ENCODE peak calls at places on chromosome 10, in five cellular contexts. M is tibial artery, I is mammary epithelial cell, W is IMR-90, D is tibial nerve. T is an unnamed sample.

GRCh38 chr10:82692458-82692857 is 817.5 kb downstream of the NRG3 start:
- DNase-seq in M (no peak), I (no peak), W (no peak), D (no peak), T (no peak)

GRCh38 chr10:116669080-116669479 is 48.3 kb downstream of the PNLIPRP2 start:
- DNase-seq in M (no peak), I (no peak), W (peak; percentile 37), D (no peak), T (no peak)

GRCh38 chr10:109203616-109204375 is 719.5 kb downstream of the XPNPEP1 start:
- DNase-seq in M (no peak), I (peak; percentile 5), W (peak; percentile 17), D (no peak), T (no peak)

GRCh38 chr10:6512182-6512581 is 67.9 kb downstream of the PRKCQ start:
- DNase-seq in M (no peak), I (no peak), W (no peak), D (no peak), T (no peak)

GRCh38 chr10:120012566-120012965 is 120.0 kb downstream of the SEC23IP start:
- DNase-seq in M (no peak), I (peak; percentile 74), W (peak; percentile 16), D (no peak), T (no peak)

GRCh38 chr10:27344568-27345454 is 104.2 kb upstream of the ACBD5 start:
- DNase-seq in M (no peak), I (no peak), W (no peak), D (no peak), T (no peak)

GRCh38 chr10:98444314-98445006 is 2.3 kb downstream of the HPS1 start:
- DNase-seq in M (no peak), I (no peak), W (no peak), D (no peak), T (no peak)

GRCh38 chr10:17645591-17646345 is 1.8 kb downstream of the STAM start:
- DNase-seq in M (no peak), I (peak; percentile 80), W (peak; percentile 18), D (no peak), T (no peak)

GRCh38 chr10:103141950-103142349 is 51.1 kb downstream of the NT5C2 start:
- DNase-seq in M (no peak), I (no peak), W (no peak), D (no peak), T (no peak)

GRCh38 chr10:122224159-122224558 is 46.9 kb upstream of the BTBD16 start:
- DNase-seq in M (no peak), I (no peak), W (no peak), D (no peak), T (no peak)

GRCh38 chr10:103622935-103623574 is 129.6 kb downstream of the NEURL1 start:
- DNase-seq in M (no peak), I (no peak), W (no peak), D (no peak), T (no peak)

GRCh38 chr10:92387289-92387940 is 96.4 kb downstream of the MARCHF5 start:
- DNase-seq in M (no peak), I (peak; percentile 17), W (peak; percentile 75), D (no peak), T (no peak)

GRCh38 chr10:74704629-74705360 is 121.6 kb upstream of the KAT6B start:
- DNase-seq in M (no peak), I (no peak), W (peak; percentile 30), D (no peak), T (no peak)

GRCh38 chr10:77105756-77106155 is 531.9 kb downstream of the KCNMA1 start:
- DNase-seq in M (no peak), I (no peak), W (peak; percentile 42), D (no peak), T (no peak)

GRCh38 chr10:70268376-70268775 is 15.4 kb downstream of the NPFFR1 start:
- DNase-seq in M (no peak), I (no peak), W (no peak), D (no peak), T (no peak)

GRCh38 chr10:76408646-76409045 is 977.2 kb downstream of the LRMDA start:
- DNase-seq in M (no peak), I (no peak), W (no peak), D (no peak), T (no peak)

GRCh38 chr10:33333260-33334169 is 952 bp downstream of the NRP1 start:
- DNase-seq in M (no peak), I (peak; percentile 65), W (no peak), D (no peak), T (no peak)

GRCh38 chr10:20855398-20856038 is 41.6 kb downstream of the NEBL start:
- DNase-seq in M (no peak), I (no peak), W (peak; percentile 35), D (no peak), T (no peak)

GRCh38 chr10:75717126-75717916 is 285.9 kb downstream of the LRMDA start:
- DNase-seq in M (no peak), I (no peak), W (no peak), D (no peak), T (no peak)

GRCh38 chr10:5457741-5458140 is 41.6 kb downstream of the CALML5 start:
- DNase-seq in M (no peak), I (no peak), W (no peak), D (no peak), T (no peak)
- H3K27ac ChIP-seq in M (no peak overlapping the region), I (no peak overlapping the region), W (no peak overlapping the region), D (no peak overlapping the region), T (peak overlapping the region; percentile 0)

DNA sequence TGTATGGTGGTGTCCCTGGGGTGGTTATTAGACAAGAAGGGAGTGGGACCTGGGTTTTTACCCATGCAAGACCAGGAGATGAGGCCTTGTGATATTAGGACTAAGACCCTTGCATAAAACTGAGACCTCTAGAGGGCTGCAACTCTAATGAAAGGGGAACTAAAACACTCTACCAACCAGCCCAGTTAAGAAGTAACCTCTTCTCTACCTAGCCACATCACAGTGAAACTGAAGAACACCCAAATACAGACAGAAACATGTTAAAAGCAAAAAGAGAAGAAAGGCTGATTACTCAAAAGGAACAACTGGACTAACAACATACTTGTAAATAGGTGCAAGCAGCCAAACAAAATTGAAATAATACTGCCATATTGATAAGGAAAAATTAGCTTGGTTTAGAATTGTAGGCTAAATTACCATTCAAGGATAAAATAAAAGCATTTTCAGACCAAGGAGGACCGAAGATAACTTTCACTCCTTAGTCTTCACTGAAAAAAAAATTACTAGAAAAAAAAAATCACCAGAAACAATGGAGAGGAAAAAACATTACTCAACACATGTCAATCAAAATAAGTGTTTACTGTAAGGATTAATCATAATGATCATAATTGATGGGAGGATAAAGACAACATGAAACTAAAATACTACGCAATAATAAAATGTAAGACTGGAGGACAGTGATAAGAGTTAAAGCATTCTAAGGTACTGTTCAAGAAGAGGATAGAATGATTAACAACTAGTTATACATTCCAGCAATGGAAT is 27.6 kb downstream of the ERLIN1 start:
- DNase-seq in M (no peak), I (no peak), W (no peak), D (no peak), T (no peak)
- TF ChIP-seq CTCF in M (no peak), I (no peak), W (no peak), D (no peak), T (no peak)

GRCh38 chr10:80413152-80413996 is 5.0 kb downstream of the PRXL2A start:
- DNase-seq in M (no peak), I (peak; percentile 76), W (peak; percentile 44), D (no peak), T (no peak)
- H3K4me1 ChIP-seq in M (peaks cover 19% of the 10 kb centered on the region), I (peaks cover 47% of the 10 kb centered on the region), W (peaks cover 3% of the 10 kb centered on the region), D (peaks cover 26% of the 10 kb centered on the region), T (no peaks in the 10 kb centered on the region)

GRCh38 chr10:133381041-133381440 is 2.0 kb downstream of the PAOX start:
- DNase-seq in M (no peak), I (no peak), W (no peak), D (no peak), T (no peak)

GRCh38 chr10:133379152-133379800 is at the start of gene PAOX:
- DNase-seq in M (peak; percentile 83), I (peak; percentile 84), W (peak; percentile 46), D (peak; percentile 55), T (peak; percentile 80)

GRCh38 chr10:133378251-133379096 is 588 bp upstream of the PAOX start:
- DNase-seq in M (peak; percentile 82), I (peak; percentile 54), W (peak; percentile 32), D (peak; percentile 40), T (peak; percentile 79)

GRCh38 chr10:133377818-133378250 is 1.2 kb upstream of the PAOX start:
- DNase-seq in M (no peak), I (no peak), W (no peak), D (no peak), T (no peak)

GRCh38 chr10:133379801-133380666 is 972 bp downstream of the PAOX start:
- DNase-seq in M (no peak), I (no peak), W (no peak), D (no peak), T (no peak)
- H3K27ac ChIP-seq in M (peak overlapping the region; percentile 77), I (peak overlapping the region; percentile 10), W (peak overlapping the region; percentile 1), D (peak overlapping the region; percentile 93), T (peak overlapping the region; percentile 35)

DNA sequence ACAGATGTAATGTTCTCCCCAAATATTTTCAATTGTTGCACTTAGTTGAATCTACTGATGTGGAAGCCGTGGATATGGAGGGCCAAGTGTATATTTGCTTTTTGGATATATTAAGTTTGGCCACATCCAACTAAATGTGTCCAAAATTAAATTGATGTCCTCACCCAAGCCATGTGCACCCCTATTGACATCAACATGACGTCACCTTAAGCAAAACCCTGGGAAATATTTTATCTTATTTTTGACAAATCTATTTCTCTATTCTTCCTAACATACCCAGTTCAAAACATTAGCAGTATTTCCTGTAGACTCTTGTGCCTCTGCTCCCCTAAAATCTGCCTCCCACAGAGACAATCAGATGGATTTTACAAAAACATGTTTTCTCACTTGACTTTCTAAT is 652.5 kb downstream of the PCDH15 start:
- DNase-seq in M (no peak), I (no peak), W (no peak), D (no peak), T (no peak)
- TF ChIP-seq CTCF in M (no peak), I (no peak), W (no peak), D (no peak), T (no peak)